ENCODE peak calls at places on chromosomes 12 and 14, in nine cellular contexts. C, E, T, W, H, V, N, O and M are unnamed samples.

GRCh38 chr12:70982286-70982685 is 61.7 kb upstream of the PTPRR start:
- DNase-seq in V (no peak), H (peak), E (no peak), N (no peak), W (no peak), T (no peak), C (no peak), O (no peak), M (no peak)

GRCh38 chr12:119006749-119007148 is 25.4 kb downstream of the SRRM4 start:
- DNase-seq in C (no peak), O (peak), N (no peak), V (no peak), H (no peak), T (no peak), E (peak), W (no peak), M (no peak)

GRCh38 chr14:65330416-65330815 is 82.1 kb upstream of the FUT8 start:
- DNase-seq in T (no peak), N (no peak), W (no peak), E (no peak), V (no peak), H (peak), O (no peak), C (no peak), M (no peak)

GRCh38 chr12:130117256-130117655 is 45.0 kb upstream of the FZD10 start:
- DNase-seq in H (no peak), N (no peak), V (no peak), T (no peak), E (no peak), O (no peak), C (no peak), W (no peak), M (no peak)

GRCh38 chr12:31961137-31961536 is 1.9 kb downstream of the RESF1 start:
- DNase-seq in O (no peak), T (no peak), V (no peak), W (no peak), C (no peak), H (no peak), N (no peak), E (no peak), M (no peak)

GRCh38 chr14:94545131-94545841 is 16.0 kb upstream of the SERPINA4 start:
- DNase-seq in T (no peak), W (no peak), O (no peak), V (no peak), N (no peak), H (no peak), C (no peak), E (no peak), M (no peak)

GRCh38 chr12:120830052-120830940 is 73.9 kb downstream of the SPPL3 start:
- DNase-seq in C (no peak), T (no peak), W (no peak), E (no peak), O (no peak), H (no peak), N (peak), V (no peak), M (no peak)

GRCh38 chr14:91545946-91546716 is 36.0 kb upstream of the PPP4R3A start:
- DNase-seq in C (no peak), W (no peak), N (no peak), E (peak), H (peak), T (no peak), O (no peak), V (no peak), M (no peak)

GRCh38 chr12:132133952-132134652 is 10.0 kb downstream of the DDX51 start:
- DNase-seq in W (no peak), O (peak), V (no peak), T (no peak), N (no peak), E (peak), C (no peak), H (no peak), M (no peak)

GRCh38 chr14:88422919-88423318 is 37.5 kb downstream of the SPATA7 start:
- DNase-seq in N (peak), W (peak), V (no peak), C (no peak), T (no peak), O (no peak), E (no peak), H (peak), M (peak)

GRCh38 chr14:104816678-104816945 is 15.7 kb downstream of the ZBTB42 start:
- DNase-seq in T (no peak), E (no peak), C (no peak), N (no peak), O (no peak), V (peak), W (no peak), H (no peak), M (no peak)

GRCh38 chr14:69002069-69002468 is 23.0 kb upstream of the ACTN1 start:
- DNase-seq in W (no peak), T (no peak), C (no peak), V (no peak), O (no peak), N (peak), H (no peak), E (no peak), M (no peak)